ENCODE peak calls at places on chromosomes 12 and 14, in four cellular contexts. X, I, Z and M are unnamed samples.

GRCh38 chr12:30694971-30695326 is 720 bp downstream of the IPO8 start:
- DNase-seq in X (peak; percentile 27), I (peak; percentile 24), Z (peak; percentile 53), M (peak; percentile 56)

GRCh38 chr14:55438066-55438683 is 2.2 kb downstream of the TBPL2 start:
- DNase-seq in I (no peak), X (no peak), Z (peak; percentile 71), M (peak; percentile 68)

GRCh38 chr12:95815635-95816212 is 25.2 kb upstream of the NTN4 start:
- DNase-seq in X (no peak), I (no peak), Z (peak; percentile 52), M (peak; percentile 51)

GRCh38 chr12:26520869-26521268 is 312.1 kb downstream of the ITPR2 start:
- DNase-seq in X (no peak), I (no peak), Z (no peak), M (no peak)

GRCh38 chr14:63308723-63309317 is 9.9 kb downstream of the GPHB5 start:
- DNase-seq in I (peak; percentile 62), Z (no peak), X (no peak), M (peak; percentile 38)

GRCh38 chr12:69828897-69829296 is 3.9 kb downstream of the MYRFL start:
- DNase-seq in I (no peak), Z (no peak), X (no peak), M (no peak)

GRCh38 chr14:91396959-91397815 is 20.4 kb downstream of the CCDC88C start:
- DNase-seq in Z (no peak), X (no peak), I (peak; percentile 51), M (peak; percentile 13)

GRCh38 chr12:58069268-58069967 is 128.1 kb downstream of the ATP23 start:
- DNase-seq in X (no peak), Z (no peak), I (no peak), M (peak; percentile 55)

GRCh38 chr12:114697741-114698565 is 14.0 kb upstream of the TBX3 start:
- DNase-seq in X (no peak), I (no peak), Z (no peak), M (no peak)

GRCh38 chr12:48826209-48826855 is 8.0 kb downstream of the CACNB3 start:
- DNase-seq in X (no peak), Z (no peak), I (no peak), M (peak; percentile 46)

GRCh38 chr12:53254816-53255545 is 13.1 kb upstream of the ESPL1 start:
- DNase-seq in I (no peak), Z (no peak), X (no peak), M (no peak)

GRCh38 chr12:114131824-114132223 is 165.7 kb upstream of the RBM19 start:
- DNase-seq in I (peak; percentile 14), X (no peak), Z (no peak), M (no peak)

GRCh38 chr12:39986674-39987073 is 119.2 kb downstream of the SLC2A13 start:
- DNase-seq in X (no peak), Z (no peak), I (no peak), M (peak; percentile 16)

GRCh38 chr12:2794736-2795289 is at the start of gene FKBP4:
- DNase-seq in Z (peak; percentile 80), I (peak; percentile 93), X (peak; percentile 91), M (peak; percentile 89)

GRCh38 chr12:116707751-116708150 is 30.1 kb downstream of the SPRING1 start:
- DNase-seq in Z (no peak), I (no peak), X (no peak), M (no peak)

GRCh38 chr12:123801573-123802178 is 39.6 kb downstream of the DNAH10 start:
- DNase-seq in I (no peak), Z (peak; percentile 24), X (no peak), M (peak; percentile 50)
- TF ChIP-seq CTCF in I (no peak), Z (peak; percentile 37), X (no peak), M (peak; percentile 62)

DNA sequence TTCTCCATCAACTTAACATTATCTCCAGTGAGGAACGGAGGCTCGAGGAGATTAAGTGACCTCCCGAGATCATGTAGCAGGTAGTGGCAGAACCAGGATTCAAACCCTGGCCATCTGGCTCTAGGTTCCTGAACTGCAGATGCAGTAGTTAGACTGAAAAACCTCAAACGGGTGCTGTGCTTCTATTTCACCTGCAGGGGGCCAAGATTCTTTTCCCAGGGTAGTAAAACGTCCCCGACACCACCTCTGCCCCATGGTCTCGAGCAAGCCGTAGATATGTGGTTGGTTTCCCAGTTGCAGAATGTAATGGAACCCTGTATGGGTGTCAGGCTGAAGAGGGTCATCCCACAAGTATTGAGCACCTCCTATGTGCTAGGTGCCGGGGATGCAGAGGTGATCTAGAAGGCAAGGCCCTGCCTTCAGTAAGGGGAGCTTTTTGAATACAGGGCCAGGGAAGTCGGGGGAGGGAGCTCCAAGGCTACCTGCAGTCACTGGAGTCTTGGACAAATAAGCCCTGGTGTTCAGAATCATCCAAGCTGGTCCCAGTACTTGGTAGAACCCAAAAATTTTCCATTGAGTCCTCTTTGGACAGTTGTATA is 197.1 kb downstream of the CHST11 start:
- DNase-seq in X (no peak), I (peak; percentile 48), Z (no peak), M (peak; percentile 41)
- TF ChIP-seq CTCF in X (no peak), I (peak; percentile 63), Z (peak; percentile 26), M (no peak)

GRCh38 chr12:3797649-3798048 is 44.7 kb upstream of the CRACR2A start:
- DNase-seq in I (no peak), Z (no peak), X (no peak), M (no peak)
- TF ChIP-seq CTCF in I (no peak), Z (no peak), X (no peak), M (no peak)

DNA sequence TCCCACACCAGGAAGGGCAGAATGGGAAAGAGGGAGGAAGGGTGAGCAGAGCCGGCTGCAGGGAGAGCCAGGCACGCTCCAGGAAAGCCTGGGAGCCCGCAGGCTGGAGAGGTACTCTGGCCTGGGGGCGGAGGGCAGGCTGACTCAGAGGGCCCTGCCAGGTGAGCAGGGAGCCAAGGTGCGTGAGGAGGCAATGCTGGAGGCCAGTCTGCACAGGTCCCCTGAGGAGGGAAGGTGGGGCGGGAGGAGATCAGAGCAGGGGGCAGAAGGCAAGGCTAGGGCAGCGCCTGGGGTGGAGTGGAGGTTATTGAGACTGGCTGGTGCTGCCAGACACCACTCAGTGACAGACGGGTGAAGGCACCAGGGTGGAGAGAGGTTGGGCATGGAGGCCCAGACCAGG is 385.0 kb downstream of the BCL11B start:
- DNase-seq in Z (no peak), I (no peak), X (no peak), M (peak; percentile 53)
- TF ChIP-seq CTCF in Z (no peak), I (no peak), X (no peak), M (no peak)

GRCh38 chr12:105278043-105278697 is 42.2 kb upstream of the APPL2 start:
- DNase-seq in X (no peak), I (no peak), Z (no peak), M (no peak)
- TF ChIP-seq CTCF in X (no peak), I (no peak), Z (peak; percentile 22), M (no peak)

DNA sequence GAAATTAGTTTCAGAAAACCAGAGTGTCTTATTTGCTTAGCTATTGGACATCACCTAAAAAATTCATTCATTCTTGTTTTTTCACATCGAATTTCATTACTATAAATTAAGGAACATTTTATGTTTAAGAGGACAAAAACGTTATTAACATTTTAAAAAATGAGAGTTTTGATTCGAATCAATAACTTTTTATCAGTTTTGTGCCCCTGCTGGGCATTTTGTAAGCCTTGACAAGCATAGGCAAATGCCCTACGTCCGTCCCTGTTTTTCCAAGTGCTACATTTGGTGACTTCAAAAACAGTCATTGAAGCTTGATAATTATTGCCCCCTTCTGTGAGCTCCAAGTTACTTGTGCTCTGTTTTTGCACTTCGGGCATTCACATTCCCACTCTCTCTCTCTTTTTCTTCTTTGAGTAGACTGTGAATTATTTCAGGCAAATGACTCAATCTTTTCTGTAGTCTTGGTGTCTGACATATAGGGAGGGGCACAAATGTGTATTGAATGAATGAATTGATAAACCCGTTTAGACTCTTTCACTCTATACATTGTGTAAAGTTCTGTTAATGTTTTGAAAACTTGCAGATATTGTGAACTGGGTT is 1.2 kb downstream of the APAF1 start:
- DNase-seq in X (no peak), Z (peak; percentile 28), I (no peak), M (peak; percentile 31)
- TF ChIP-seq CTCF in X (no peak), Z (no peak), I (no peak), M (no peak)

DNA sequence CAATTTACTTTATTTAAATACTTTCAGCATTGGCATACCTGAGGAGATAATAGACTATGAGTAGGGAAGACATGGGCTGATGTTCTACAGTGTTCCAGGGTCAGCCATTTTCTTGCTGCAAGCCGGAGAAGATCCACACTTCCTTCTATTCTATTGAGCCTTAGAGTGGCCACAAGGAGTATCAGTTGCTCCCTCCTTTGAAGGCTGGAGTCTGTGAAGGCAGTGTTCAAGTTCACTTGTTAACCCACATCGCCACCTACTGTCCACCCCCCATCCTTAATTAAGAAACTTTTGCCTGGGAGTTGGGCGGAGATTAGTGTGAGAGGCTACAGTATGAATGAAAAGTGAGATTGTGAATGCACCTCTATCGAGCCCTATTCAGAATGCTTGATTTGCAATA is 666.6 kb downstream of the NRXN3 start:
- DNase-seq in X (no peak), Z (peak; percentile 64), I (peak; percentile 78), M (peak; percentile 76)
- TF ChIP-seq CTCF in X (no peak), Z (peak; percentile 53), I (peak; percentile 51), M (peak; percentile 66)

GRCh38 chr12:132342322-132342721 is 12.9 kb upstream of the GALNT9 start:
- DNase-seq in X (no peak), I (peak; percentile 68), Z (no peak), M (peak; percentile 27)
- TF ChIP-seq CTCF in X (no peak), I (peak; percentile 33), Z (peak; percentile 16), M (no peak)